ENCODE peak calls at places on chromosome 18, in six cellular contexts. One of them, this sample, is unnamed.

GRCh38 chr18:21735452-21736015 is 5.1 kb upstream of the MIB1 start:
- DNase-seq in GM12878: no peak
- DNase-seq in HCT116: no peak
- DNase-seq in K562: peak; percentile 58
- DNase-seq in WTC11: peak; percentile 62
- DNase-seq in HepG2: peak; percentile 79
- DNase-seq in this sample: no peak

GRCh38 chr18:78996741-78997490 is 17.3 kb downstream of the SALL3 start:
- DNase-seq in GM12878: no peak
- DNase-seq in HCT116: no peak
- DNase-seq in K562: no peak
- DNase-seq in WTC11: no peak
- DNase-seq in HepG2: no peak
- DNase-seq in this sample: peak; percentile 39

GRCh38 chr18:44740000-44740399 is 59.3 kb downstream of the SETBP1 start:
- DNase-seq in GM12878: no peak
- DNase-seq in HCT116: no peak
- DNase-seq in K562: no peak
- DNase-seq in WTC11: no peak
- DNase-seq in HepG2: no peak
- DNase-seq in this sample: no peak

GRCh38 chr18:62634991-62635630 is 80.2 kb upstream of the PHLPP1 start:
- DNase-seq in GM12878: no peak
- DNase-seq in HCT116: no peak
- DNase-seq in K562: no peak
- DNase-seq in WTC11: no peak
- DNase-seq in HepG2: peak; percentile 7
- DNase-seq in this sample: no peak

GRCh38 chr18:64333584-64333983 is 184.7 kb upstream of the LINC00305 start:
- DNase-seq in GM12878: no peak
- DNase-seq in HCT116: no peak
- DNase-seq in K562: no peak
- DNase-seq in WTC11: no peak
- DNase-seq in HepG2: no peak
- DNase-seq in this sample: no peak

GRCh38 chr18:9404565-9405060 is 70.0 kb downstream of the TWSG1 start:
- DNase-seq in GM12878: no peak
- DNase-seq in HCT116: no peak
- DNase-seq in K562: peak; percentile 69
- DNase-seq in WTC11: no peak
- DNase-seq in HepG2: no peak
- DNase-seq in this sample: no peak

GRCh38 chr18:22169889-22170420 is 566 bp downstream of the GATA6 start:
- DNase-seq in GM12878: no peak
- DNase-seq in HCT116: no peak
- DNase-seq in K562: no peak
- DNase-seq in WTC11: peak; percentile 52
- DNase-seq in HepG2: peak; percentile 7
- DNase-seq in this sample: no peak

GRCh38 chr18:12944724-12945123 is 3.1 kb upstream of the SEH1L start:
- DNase-seq in GM12878: no peak
- DNase-seq in HCT116: no peak
- DNase-seq in K562: no peak
- DNase-seq in WTC11: no peak
- DNase-seq in HepG2: no peak
- DNase-seq in this sample: no peak

GRCh38 chr18:38413202-38413601 is 847.6 kb upstream of the CELF4 start:
- DNase-seq in GM12878: no peak
- DNase-seq in HCT116: no peak
- DNase-seq in K562: no peak
- DNase-seq in WTC11: no peak
- DNase-seq in HepG2: no peak
- DNase-seq in this sample: no peak

GRCh38 chr18:31100598-31101147 is 1.5 kb downstream of the DSC2 start:
- DNase-seq in GM12878: no peak
- DNase-seq in HCT116: no peak
- DNase-seq in K562: peak; percentile 51
- DNase-seq in WTC11: peak; percentile 64
- DNase-seq in HepG2: peak; percentile 43
- DNase-seq in this sample: peak; percentile 80

GRCh38 chr18:9612215-9612830 is 2.0 kb downstream of the PPP4R1 start:
- DNase-seq in GM12878: no peak
- DNase-seq in HCT116: peak; percentile 60
- DNase-seq in K562: no peak
- DNase-seq in WTC11: no peak
- DNase-seq in HepG2: peak; percentile 66
- DNase-seq in this sample: no peak

GRCh38 chr18:11034816-11035215 is 114.6 kb downstream of the PIEZO2 start:
- DNase-seq in GM12878: no peak
- DNase-seq in HCT116: no peak
- DNase-seq in K562: no peak
- DNase-seq in WTC11: no peak
- DNase-seq in HepG2: peak; percentile 27
- DNase-seq in this sample: no peak

GRCh38 chr18:62420151-62420512 is 95.0 kb downstream of the TNFRSF11A start:
- DNase-seq in GM12878: no peak
- DNase-seq in HCT116: no peak
- DNase-seq in K562: peak; percentile 11
- DNase-seq in WTC11: no peak
- DNase-seq in HepG2: peak; percentile 85
- DNase-seq in this sample: no peak

GRCh38 chr18:79796016-79796415 is 1.7 kb upstream of the KCNG2 start:
- DNase-seq in GM12878: no peak
- DNase-seq in HCT116: no peak
- DNase-seq in K562: no peak
- DNase-seq in WTC11: no peak
- DNase-seq in HepG2: no peak
- DNase-seq in this sample: no peak

GRCh38 chr18:63216911-63217311 is 102.7 kb downstream of the BCL2 start:
- DNase-seq in GM12878: no peak
- DNase-seq in HCT116: no peak
- DNase-seq in K562: no peak
- DNase-seq in WTC11: no peak
- DNase-seq in HepG2: no peak
- DNase-seq in this sample: no peak

GRCh38 chr18:78819926-78820834 is 159.4 kb upstream of the SALL3 start:
- DNase-seq in GM12878: no peak
- DNase-seq in HCT116: no peak
- DNase-seq in K562: no peak
- DNase-seq in WTC11: no peak
- DNase-seq in HepG2: no peak
- DNase-seq in this sample: no peak

GRCh38 chr18:24341361-24341760 is 56.3 kb downstream of the OSBPL1A start:
- DNase-seq in GM12878: no peak
- DNase-seq in HCT116: no peak
- DNase-seq in K562: no peak
- DNase-seq in WTC11: no peak
- DNase-seq in HepG2: no peak
- DNase-seq in this sample: no peak

GRCh38 chr18:72612894-72613537 is 68.9 kb upstream of the CBLN2 start:
- DNase-seq in GM12878: no peak
- DNase-seq in HCT116: no peak
- DNase-seq in K562: no peak
- DNase-seq in WTC11: no peak
- DNase-seq in HepG2: no peak
- DNase-seq in this sample: no peak

GRCh38 chr18:11163668-11164067 is 14.3 kb upstream of the PIEZO2 start:
- DNase-seq in GM12878: no peak
- DNase-seq in HCT116: no peak
- DNase-seq in K562: no peak
- DNase-seq in WTC11: peak; percentile 64
- DNase-seq in HepG2: no peak
- DNase-seq in this sample: peak; percentile 69

GRCh38 chr18:58529714-58530354 is 99.1 kb downstream of the ALPK2 start:
- DNase-seq in GM12878: no peak
- DNase-seq in HCT116: peak; percentile 35
- DNase-seq in K562: peak; percentile 59
- DNase-seq in WTC11: peak; percentile 82
- DNase-seq in HepG2: peak; percentile 69
- DNase-seq in this sample: peak; percentile 78

GRCh38 chr18:11976882-11977281 is 4.4 kb upstream of the IMPA2 start:
- DNase-seq in GM12878: no peak
- DNase-seq in HCT116: no peak
- DNase-seq in K562: no peak
- DNase-seq in WTC11: no peak
- DNase-seq in HepG2: no peak
- DNase-seq in this sample: no peak

GRCh38 chr18:11981633-11982366 is 493 bp downstream of the IMPA2 start:
- DNase-seq in GM12878: no peak
- DNase-seq in HCT116: no peak
- DNase-seq in K562: no peak
- DNase-seq in WTC11: peak; percentile 62
- DNase-seq in HepG2: peak; percentile 92
- DNase-seq in this sample: peak; percentile 62

GRCh38 chr18:2135309-2135708 is 436.0 kb downstream of the METTL4 start:
- DNase-seq in GM12878: no peak
- DNase-seq in HCT116: no peak
- DNase-seq in K562: no peak
- DNase-seq in WTC11: no peak
- DNase-seq in HepG2: no peak
- DNase-seq in this sample: no peak
- TF ChIP-seq ATF3 in GM12878: no peak
- TF ChIP-seq ATF3 in HCT116: no peak
- TF ChIP-seq ATF3 in K562: no peak
- TF ChIP-seq ATF3 in WTC11: no peak
- TF ChIP-seq ATF3 in HepG2: no peak
- TF ChIP-seq ATF3 in this sample: no peak

DNA sequence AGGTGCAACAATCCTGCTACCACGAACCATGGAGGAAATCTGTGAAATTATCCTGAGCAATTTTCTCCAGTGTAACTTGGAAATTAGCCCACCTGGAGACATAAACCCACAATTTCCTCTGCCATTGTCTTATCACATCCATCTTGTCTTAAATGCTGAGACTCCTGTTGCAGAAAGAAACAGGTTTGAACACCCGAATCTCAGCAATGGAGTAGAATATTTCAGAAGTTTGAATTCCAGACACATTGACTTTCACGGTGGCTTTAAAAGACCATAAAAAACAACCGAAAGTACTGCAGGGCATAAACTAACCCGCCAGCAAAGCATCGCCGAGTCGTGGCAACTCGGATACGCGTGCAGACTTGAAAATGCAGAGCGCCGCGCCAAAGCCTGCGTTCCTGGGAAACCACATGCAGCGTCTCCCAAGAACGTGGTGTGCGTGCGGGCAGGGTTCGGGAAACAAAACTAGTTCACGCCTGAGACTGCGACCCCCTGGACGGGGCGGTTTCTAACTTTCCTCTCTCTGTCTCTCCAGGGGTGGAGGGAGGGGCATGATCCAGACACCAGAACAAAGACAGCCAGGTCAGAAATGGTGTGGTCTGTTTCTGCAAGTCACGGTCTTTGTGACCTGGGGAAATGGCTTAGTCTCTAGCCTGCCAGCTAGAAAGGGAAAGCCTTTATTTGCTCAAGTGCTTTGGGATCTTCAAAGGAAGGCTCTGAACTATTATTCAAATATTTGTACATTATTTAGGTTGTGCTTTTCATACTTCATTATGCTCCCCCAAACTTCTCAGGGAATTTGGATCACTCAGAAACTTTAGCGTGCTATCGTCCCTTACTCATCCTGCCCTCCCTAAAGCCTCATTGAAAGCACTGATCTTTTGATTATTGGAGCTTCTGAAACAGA is 26.9 kb upstream of the KCTD1 start:
- DNase-seq in GM12878: no peak
- DNase-seq in HCT116: no peak
- DNase-seq in K562: no peak
- DNase-seq in WTC11: peak; percentile 71
- DNase-seq in HepG2: peak; percentile 52
- DNase-seq in this sample: peak; percentile 62
- TF ChIP-seq ATF3 in GM12878: no peak
- TF ChIP-seq ATF3 in HCT116: no peak
- TF ChIP-seq ATF3 in K562: no peak
- TF ChIP-seq ATF3 in WTC11: no peak
- TF ChIP-seq ATF3 in HepG2: no peak
- TF ChIP-seq ATF3 in this sample: no peak

GRCh38 chr18:47881752-47882455 is 48.6 kb downstream of the SMAD2 start:
- DNase-seq in GM12878: no peak
- DNase-seq in HCT116: peak; percentile 27
- DNase-seq in K562: no peak
- DNase-seq in WTC11: no peak
- DNase-seq in HepG2: peak; percentile 66
- DNase-seq in this sample: no peak

GRCh38 chr18:47882641-47883040 is 47.8 kb downstream of the SMAD2 start:
- DNase-seq in GM12878: no peak
- DNase-seq in HCT116: no peak
- DNase-seq in K562: no peak
- DNase-seq in WTC11: no peak
- DNase-seq in HepG2: no peak
- DNase-seq in this sample: no peak

GRCh38 chr18:47881042-47881441 is 49.4 kb downstream of the SMAD2 start:
- DNase-seq in GM12878: no peak
- DNase-seq in HCT116: no peak
- DNase-seq in K562: no peak
- DNase-seq in WTC11: no peak
- DNase-seq in HepG2: no peak
- DNase-seq in this sample: no peak

GRCh38 chr18:47888156-47888555 is 42.3 kb downstream of the SMAD2 start:
- DNase-seq in GM12878: no peak
- DNase-seq in HCT116: no peak
- DNase-seq in K562: no peak
- DNase-seq in WTC11: no peak
- DNase-seq in HepG2: no peak
- DNase-seq in this sample: no peak

GRCh38 chr18:47883771-47884413 is 46.6 kb downstream of the SMAD2 start:
- DNase-seq in GM12878: no peak
- DNase-seq in HCT116: no peak
- DNase-seq in K562: no peak
- DNase-seq in WTC11: no peak
- DNase-seq in HepG2: no peak
- DNase-seq in this sample: no peak
- TF ChIP-seq ATF3 in GM12878: no peak
- TF ChIP-seq ATF3 in HCT116: no peak
- TF ChIP-seq ATF3 in K562: no peak
- TF ChIP-seq ATF3 in WTC11: no peak
- TF ChIP-seq ATF3 in HepG2: no peak
- TF ChIP-seq ATF3 in this sample: no peak

DNA sequence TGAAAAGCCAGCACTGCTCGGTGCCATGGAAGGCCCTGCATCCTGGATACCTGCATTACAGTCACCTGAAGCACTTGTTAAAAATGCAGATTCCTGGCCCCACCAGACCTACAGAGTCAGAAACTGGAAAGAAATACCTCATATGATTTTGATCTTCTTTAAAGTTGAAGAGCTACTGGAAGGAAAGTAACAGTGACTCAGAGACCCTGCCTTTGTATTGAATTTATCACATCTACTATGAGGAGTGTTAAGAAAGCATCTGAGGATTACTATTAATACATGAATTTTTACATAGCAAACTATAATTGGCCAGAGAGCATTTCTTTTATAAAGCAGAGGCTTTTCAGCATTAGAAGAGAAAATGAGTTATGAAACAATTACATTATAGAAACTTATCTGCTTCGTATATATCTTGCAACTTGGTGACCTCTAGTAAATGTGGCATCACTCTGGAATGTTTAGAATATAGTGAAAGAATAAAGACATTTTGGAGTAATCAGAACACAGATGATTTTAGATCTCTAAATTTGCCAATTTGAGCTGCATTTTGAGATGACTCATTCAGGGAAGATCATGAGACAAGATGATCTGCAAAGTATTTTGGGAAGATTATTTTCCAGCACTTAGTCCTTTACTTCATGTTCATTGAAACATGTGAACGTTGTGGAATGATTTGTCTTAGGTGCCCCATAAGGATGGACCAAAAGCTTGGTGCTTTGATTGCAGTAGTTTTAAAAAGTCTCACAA is 12.2 kb downstream of the PTPRM start:
- DNase-seq in GM12878: no peak
- DNase-seq in HCT116: no peak
- DNase-seq in K562: no peak
- DNase-seq in WTC11: no peak
- DNase-seq in HepG2: no peak
- DNase-seq in this sample: no peak
- TF ChIP-seq ATF3 in GM12878: no peak
- TF ChIP-seq ATF3 in HCT116: no peak
- TF ChIP-seq ATF3 in K562: no peak
- TF ChIP-seq ATF3 in WTC11: no peak
- TF ChIP-seq ATF3 in HepG2: no peak
- TF ChIP-seq ATF3 in this sample: no peak